ENCODE peak calls at places on chromosomes 13 and 19, in seven cellular contexts. J is testis, R is A549, S is cardiac muscle cell, E is adrenal gland, U is left ventricle myocardium inferior, X is spleen. O is an unnamed sample.

GRCh38 chr19:858868-859843 is at the start of gene CFD:
- DNase-seq in R (no peak), X (peak; percentile 91), J (peak; percentile 58), U (peak; percentile 79), E (peak; percentile 45), S (no peak), O (no peak)

GRCh38 chr13:76004411-76004810 is 368.3 kb downstream of the LMO7 start:
- DNase-seq in E (no peak), S (no peak), U (no peak), X (no peak), J (no peak), R (no peak), O (no peak)

GRCh38 chr19:38250821-38251563 is 5.2 kb downstream of the PPP1R14A start:
- DNase-seq in R (no peak), S (peak; percentile 73), J (peak; percentile 95), E (peak; percentile 80), X (peak; percentile 84), U (peak; percentile 85), O (no peak)

GRCh38 chr13:46146898-46147297 is 35.1 kb downstream of the LCP1 start:
- DNase-seq in E (peak; percentile 61), S (peak; percentile 42), R (peak; percentile 30), J (peak; percentile 21), X (no peak), U (no peak), O (no peak)

GRCh38 chr13:53382008-53382407 is 353.4 kb downstream of the OLFM4 start:
- DNase-seq in J (no peak), E (no peak), U (no peak), X (no peak), S (no peak), R (no peak), O (no peak)

GRCh38 chr19:45637890-45638667 is 1.1 kb downstream of the EML2 start:
- DNase-seq in E (peak; percentile 71), U (no peak), S (peak; percentile 83), R (peak; percentile 62), J (peak; percentile 44), X (no peak), O (peak; percentile 71)

GRCh38 chr19:19372656-19373416 is 32.6 kb upstream of the GATAD2A start:
- DNase-seq in E (peak; percentile 65), R (peak; percentile 61), X (peak; percentile 90), J (peak; percentile 34), S (peak; percentile 61), U (peak; percentile 66), O (no peak)

GRCh38 chr19:12715102-12715501 is 8.6 kb downstream of the TNPO2 start:
- DNase-seq in X (no peak), U (no peak), E (no peak), R (no peak), J (no peak), S (no peak), O (no peak)

GRCh38 chr13:105474983-105475382 is 1060.5 kb downstream of the EFNB2 start:
- DNase-seq in J (no peak), R (no peak), U (no peak), E (no peak), S (no peak), X (no peak), O (no peak)

GRCh38 chr19:4581381-4582111 is 22.1 kb upstream of the SEMA6B start:
- DNase-seq in E (peak; percentile 24), U (no peak), S (peak; percentile 58), X (no peak), J (no peak), R (no peak), O (no peak)

GRCh38 chr19:8905342-8905741 is 73.2 kb downstream of the MBD3L1 start:
- DNase-seq in J (no peak), R (no peak), U (no peak), S (no peak), E (no peak), X (no peak), O (no peak)

GRCh38 chr19:32817252-32817912 is 52.2 kb downstream of the SLC7A9 start:
- DNase-seq in J (no peak), S (no peak), R (no peak), U (no peak), E (no peak), X (no peak), O (no peak)

GRCh38 chr19:11088508-11089253 is 582 bp upstream of the LDLR start:
- DNase-seq in S (no peak), R (no peak), E (peak; percentile 35), X (no peak), U (no peak), J (peak; percentile 71), O (no peak)

GRCh38 chr13:67934615-67935330 is 704.6 kb upstream of the PCDH9 start:
- DNase-seq in U (no peak), S (no peak), J (no peak), X (no peak), R (no peak), E (no peak), O (no peak)

GRCh38 chr13:41610426-41610825 is 153.1 kb downstream of the RGCC start:
- DNase-seq in U (peak; percentile 56), X (no peak), S (peak; percentile 96), R (peak; percentile 68), J (no peak), E (no peak), O (peak; percentile 97)

GRCh38 chr13:60484865-60485264 is 87.8 kb downstream of the TDRD3 start:
- DNase-seq in X (no peak), R (no peak), S (no peak), E (no peak), U (no peak), J (no peak), O (no peak)

GRCh38 chr19:48135411-48135810 is 24.8 kb upstream of the PLA2G4C start:
- DNase-seq in E (no peak), U (no peak), S (no peak), J (no peak), X (no peak), R (no peak), O (no peak)

GRCh38 chr19:13622727-13623126 is 116.4 kb upstream of the CACNA1A start:
- DNase-seq in J (no peak), E (no peak), S (no peak), R (no peak), U (no peak), X (no peak), O (no peak)

GRCh38 chr13:97257228-97257755 is 35.2 kb downstream of the MBNL2 start:
- DNase-seq in S (no peak), R (peak; percentile 23), J (no peak), E (no peak), U (no peak), X (no peak), O (no peak)
- H3K4me1 ChIP-seq in S (peaks cover 29% of the 10 kb centered on the region), R (peaks cover 90% of the 10 kb centered on the region), J (peaks cover 27% of the 10 kb centered on the region), E (peaks cover 100% of the 10 kb centered on the region), U (peaks cover 96% of the 10 kb centered on the region), X (peaks cover 59% of the 10 kb centered on the region), O (peaks cover 45% of the 10 kb centered on the region)

GRCh38 chr19:49422407-49423277 is 599 bp downstream of the PTH2 start:
- DNase-seq in U (peak; percentile 38), E (peak; percentile 40), X (no peak), S (peak; percentile 46), R (peak; percentile 89), J (peak; percentile 62), O (no peak)
- TF ChIP-seq CTCF in U (peak; percentile 63), E (no peak), X (no peak), S (peak; percentile 40), R (peak; percentile 61), J (no peak), O (peak; percentile 55)

GRCh38 chr19:16957151-16957662 is 68.4 kb downstream of the F2RL3 start:
- DNase-seq in E (no peak), U (no peak), S (peak; percentile 91), R (no peak), J (peak; percentile 54), X (no peak), O (peak; percentile 1)
- H3K27ac ChIP-seq in E (no peak overlapping the region), U (peak overlapping the region; percentile 48), S (no peak overlapping the region), R (no peak overlapping the region), J (no peak overlapping the region), X (peak overlapping the region; percentile 12), O (no peak overlapping the region)

GRCh38 chr19:50718255-50719118 is 1.1 kb downstream of the SHANK1 start:
- DNase-seq in R (no peak), J (no peak), S (no peak), U (no peak), E (peak; percentile 35), X (no peak), O (no peak)
- H3K4me1 ChIP-seq in R (peaks cover 13% of the 10 kb centered on the region), J (peaks cover 11% of the 10 kb centered on the region), S (peaks cover 6% of the 10 kb centered on the region), U (peaks cover 16% of the 10 kb centered on the region), E (peaks cover 33% of the 10 kb centered on the region), X (peaks cover 21% of the 10 kb centered on the region), O (no peaks in the 10 kb centered on the region)

GRCh38 chr13:100833427-100833826 is 158.8 kb upstream of the TMTC4 start:
- DNase-seq in U (no peak), X (no peak), J (no peak), E (no peak), R (no peak), S (no peak), O (no peak)

GRCh38 chr13:100827489-100828000 is 152.9 kb upstream of the TMTC4 start:
- DNase-seq in J (no peak), R (no peak), S (no peak), U (no peak), X (no peak), E (no peak), O (no peak)

GRCh38 chr13:100826441-100826840 is 151.8 kb upstream of the TMTC4 start:
- DNase-seq in J (no peak), S (no peak), U (no peak), R (no peak), X (no peak), E (no peak), O (no peak)

GRCh38 chr13:100825551-100825950 is 151.0 kb upstream of the TMTC4 start:
- DNase-seq in J (no peak), R (no peak), U (no peak), E (no peak), S (no peak), X (no peak), O (peak; percentile 44)

DNA sequence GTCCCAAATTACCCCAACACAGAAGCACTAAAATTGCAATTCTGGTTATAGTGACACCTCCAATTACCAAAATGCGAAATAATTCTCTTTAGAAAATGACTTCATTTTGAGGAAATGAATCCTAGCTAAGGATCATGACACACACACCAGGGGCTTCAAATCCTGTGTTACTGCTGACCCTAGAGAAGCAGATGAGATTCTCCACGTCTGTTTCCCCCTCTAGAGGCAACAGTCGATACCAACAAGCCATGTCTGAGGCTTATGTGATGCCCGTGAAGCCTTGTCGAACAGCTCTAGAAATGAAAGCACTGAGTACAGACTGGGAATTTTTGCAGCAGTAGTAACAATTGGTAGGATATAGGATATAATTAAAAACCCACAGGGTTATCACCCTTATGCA is 153.6 kb upstream of the TMTC4 start:
- DNase-seq in S (peak; percentile 3), X (no peak), J (no peak), E (no peak), U (no peak), R (no peak), O (no peak)
- TF ChIP-seq CTCF in S (no peak), X (no peak), J (no peak), E (no peak), U (no peak), R (no peak), O (peak; percentile 32)

GRCh38 chr13:109568273-109568900 is 218.0 kb downstream of the IRS2 start:
- DNase-seq in X (no peak), R (no peak), E (no peak), U (no peak), S (no peak), J (no peak), O (no peak)
- H3K27ac ChIP-seq in X (no peak overlapping the region), R (peak overlapping the region; percentile 68), E (no peak overlapping the region), U (no peak overlapping the region), S (no peak overlapping the region), J (no peak overlapping the region), O (no peak overlapping the region)

O was measured in foreskin keratinocyte.